ENCODE peak calls at places on chromosome X, in eight cellular contexts. One of them, this sample, is unnamed. For H3K4me1, the result is how much of the 10 kb centered on the place peaks cover.

GRCh38 chrX:82384401-82384800 is 1123.7 kb upstream of the POU3F4 start:
- DNase-seq in effector memory CD4-positive, alpha-beta T cell: no peak
- DNase-seq in uterus: no peak
- DNase-seq in iPS DF 6.9: no peak
- DNase-seq in pancreas: no peak
- DNase-seq in HCT116: no peak
- DNase-seq in mammary epithelial cell: no peak
- DNase-seq in breast epithelium: no peak
- DNase-seq in this sample: no peak

GRCh38 chrX:22800360-22800759 is 199.4 kb upstream of the DDX53 start:
- DNase-seq in mammary epithelial cell: peak
- DNase-seq in uterus: no peak
- DNase-seq in effector memory CD4-positive, alpha-beta T cell: no peak
- DNase-seq in breast epithelium: no peak
- DNase-seq in pancreas: no peak
- DNase-seq in HCT116: no peak
- DNase-seq in iPS DF 6.9: no peak
- DNase-seq in this sample: peak

GRCh38 chrX:43840265-43840664 is 42.0 kb downstream of the MAOB start:
- DNase-seq in iPS DF 6.9: no peak
- DNase-seq in pancreas: no peak
- DNase-seq in HCT116: no peak
- DNase-seq in mammary epithelial cell: no peak
- DNase-seq in uterus: no peak
- DNase-seq in effector memory CD4-positive, alpha-beta T cell: no peak
- DNase-seq in breast epithelium: no peak
- DNase-seq in this sample: no peak

GRCh38 chrX:40205471-40205870 is 107.7 kb upstream of the BCOR start:
- DNase-seq in pancreas: no peak
- DNase-seq in HCT116: no peak
- DNase-seq in mammary epithelial cell: no peak
- DNase-seq in breast epithelium: no peak
- DNase-seq in iPS DF 6.9: no peak
- DNase-seq in effector memory CD4-positive, alpha-beta T cell: no peak
- DNase-seq in uterus: no peak
- DNase-seq in this sample: no peak

GRCh38 chrX:73214366-73215094 is at the start of gene NAP1L2:
- DNase-seq in breast epithelium: no peak
- DNase-seq in uterus: peak
- DNase-seq in HCT116: no peak
- DNase-seq in iPS DF 6.9: peak
- DNase-seq in mammary epithelial cell: peak
- DNase-seq in pancreas: peak
- DNase-seq in effector memory CD4-positive, alpha-beta T cell: peak
- DNase-seq in this sample: peak

GRCh38 chrX:51024106-51024696 is 113.7 kb downstream of the BMP15 start:
- DNase-seq in mammary epithelial cell: no peak
- DNase-seq in uterus: no peak
- DNase-seq in pancreas: no peak
- DNase-seq in breast epithelium: no peak
- DNase-seq in iPS DF 6.9: no peak
- DNase-seq in effector memory CD4-positive, alpha-beta T cell: no peak
- DNase-seq in HCT116: no peak
- DNase-seq in this sample: no peak

GRCh38 chrX:136933617-136934145 is 53.2 kb upstream of the RBMX start:
- DNase-seq in effector memory CD4-positive, alpha-beta T cell: no peak
- DNase-seq in iPS DF 6.9: no peak
- DNase-seq in pancreas: no peak
- DNase-seq in breast epithelium: no peak
- DNase-seq in uterus: peak
- DNase-seq in mammary epithelial cell: no peak
- DNase-seq in HCT116: no peak
- DNase-seq in this sample: no peak

GRCh38 chrX:132068405-132068804 is 45.3 kb downstream of the STK26 start:
- DNase-seq in effector memory CD4-positive, alpha-beta T cell: no peak
- DNase-seq in breast epithelium: no peak
- DNase-seq in HCT116: no peak
- DNase-seq in pancreas: no peak
- DNase-seq in uterus: no peak
- DNase-seq in mammary epithelial cell: peak
- DNase-seq in iPS DF 6.9: no peak
- DNase-seq in this sample: no peak

GRCh38 chrX:110322603-110323002 is 4.7 kb upstream of the AMMECR1 start:
- DNase-seq in effector memory CD4-positive, alpha-beta T cell: no peak
- DNase-seq in pancreas: no peak
- DNase-seq in mammary epithelial cell: no peak
- DNase-seq in iPS DF 6.9: no peak
- DNase-seq in uterus: no peak
- DNase-seq in breast epithelium: no peak
- DNase-seq in HCT116: no peak
- DNase-seq in this sample: no peak

GRCh38 chrX:13110427-13111324 is 66.3 kb upstream of the FAM9C start:
- DNase-seq in pancreas: peak
- DNase-seq in HCT116: peak
- DNase-seq in iPS DF 6.9: no peak
- DNase-seq in mammary epithelial cell: peak
- DNase-seq in uterus: peak
- DNase-seq in breast epithelium: no peak
- DNase-seq in effector memory CD4-positive, alpha-beta T cell: no peak
- DNase-seq in this sample: peak

GRCh38 chrX:129359269-129359668 is 164.0 kb downstream of the SMARCA1 start:
- DNase-seq in uterus: no peak
- DNase-seq in iPS DF 6.9: no peak
- DNase-seq in breast epithelium: no peak
- DNase-seq in effector memory CD4-positive, alpha-beta T cell: no peak
- DNase-seq in mammary epithelial cell: peak
- DNase-seq in pancreas: no peak
- DNase-seq in HCT116: no peak
- DNase-seq in this sample: no peak

GRCh38 chrX:32483534-32484136 is 727.7 kb downstream of the DMD start:
- DNase-seq in uterus: no peak
- DNase-seq in effector memory CD4-positive, alpha-beta T cell: no peak
- DNase-seq in iPS DF 6.9: no peak
- DNase-seq in pancreas: no peak
- DNase-seq in HCT116: no peak
- DNase-seq in breast epithelium: no peak
- DNase-seq in mammary epithelial cell: no peak
- DNase-seq in this sample: no peak

DNA sequence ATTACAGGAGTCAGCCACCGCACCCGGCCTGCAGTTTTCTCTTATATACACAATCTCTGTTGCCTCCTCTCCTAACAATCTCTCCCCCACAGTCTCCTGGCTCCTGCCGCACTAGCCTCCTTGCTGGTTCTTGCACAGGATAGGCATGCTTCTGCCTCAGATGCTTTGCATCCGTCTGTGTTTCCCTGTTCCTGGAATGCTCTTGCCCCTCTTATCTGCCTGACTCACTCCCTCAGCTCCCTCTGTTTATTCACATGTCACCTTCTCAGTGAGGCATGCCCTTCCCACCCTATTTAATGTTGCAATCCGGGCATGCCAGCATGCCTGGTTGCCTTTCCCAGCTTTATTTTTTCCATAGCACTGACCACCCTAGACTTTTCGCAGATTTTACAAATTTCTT is 161.9 kb downstream of the PHF8 start:
- DNase-seq in mammary epithelial cell: no peak
- DNase-seq in HCT116: no peak
- DNase-seq in effector memory CD4-positive, alpha-beta T cell: no peak
- DNase-seq in pancreas: peak
- DNase-seq in breast epithelium: no peak
- DNase-seq in uterus: no peak
- DNase-seq in iPS DF 6.9: no peak
- DNase-seq in this sample: no peak
- H3K27ac ChIP-seq in mammary epithelial cell: no peak
- H3K27ac ChIP-seq in HCT116: no peak
- H3K27ac ChIP-seq in effector memory CD4-positive, alpha-beta T cell: no peak
- H3K27ac ChIP-seq in pancreas: no peak
- H3K27ac ChIP-seq in breast epithelium: no peak
- H3K27ac ChIP-seq in uterus: no peak
- H3K27ac ChIP-seq in iPS DF 6.9: no peak
- H3K27ac ChIP-seq in this sample: no peak

DNA sequence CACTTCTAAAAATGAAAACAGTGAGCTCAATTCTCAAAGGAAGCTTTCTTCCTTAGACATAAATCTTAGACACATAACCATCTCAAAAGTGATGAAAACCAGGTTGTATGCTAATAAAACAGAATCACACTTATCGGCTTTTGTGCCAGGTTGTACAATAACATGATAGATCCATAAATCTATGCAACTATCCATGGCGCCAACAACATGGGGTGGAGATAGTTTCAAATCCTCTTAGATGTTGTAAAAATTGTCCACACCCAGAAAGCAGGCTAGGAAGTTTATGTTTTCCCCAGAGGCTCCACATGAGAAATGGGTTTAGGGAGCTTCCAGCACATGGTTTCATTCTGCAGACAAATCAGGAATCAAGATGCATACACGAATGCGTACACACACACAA is 165.3 kb upstream of the MAP3K15 start:
- DNase-seq in uterus: no peak
- DNase-seq in breast epithelium: no peak
- DNase-seq in effector memory CD4-positive, alpha-beta T cell: no peak
- DNase-seq in iPS DF 6.9: no peak
- DNase-seq in pancreas: no peak
- DNase-seq in HCT116: no peak
- DNase-seq in mammary epithelial cell: no peak
- DNase-seq in this sample: no peak
- H3K4me1 ChIP-seq in uterus: under half
- H3K4me1 ChIP-seq in breast epithelium: under half
- H3K4me1 ChIP-seq in effector memory CD4-positive, alpha-beta T cell: under half
- H3K4me1 ChIP-seq in iPS DF 6.9: under half
- H3K4me1 ChIP-seq in pancreas: under half
- H3K4me1 ChIP-seq in HCT116: under half
- H3K4me1 ChIP-seq in mammary epithelial cell: under half
- H3K4me1 ChIP-seq in this sample: under half

GRCh38 chrX:23904096-23904495 is 3.6 kb downstream of the APOO start:
- DNase-seq in iPS DF 6.9: no peak
- DNase-seq in mammary epithelial cell: peak
- DNase-seq in uterus: no peak
- DNase-seq in breast epithelium: no peak
- DNase-seq in HCT116: no peak
- DNase-seq in pancreas: no peak
- DNase-seq in effector memory CD4-positive, alpha-beta T cell: no peak
- DNase-seq in this sample: no peak
- H3K27ac ChIP-seq in iPS DF 6.9: no peak
- H3K27ac ChIP-seq in mammary epithelial cell: no peak
- H3K27ac ChIP-seq in uterus: no peak
- H3K27ac ChIP-seq in breast epithelium: no peak
- H3K27ac ChIP-seq in HCT116: no peak
- H3K27ac ChIP-seq in pancreas: no peak
- H3K27ac ChIP-seq in effector memory CD4-positive, alpha-beta T cell: no peak
- H3K27ac ChIP-seq in this sample: peak

GRCh38 chrX:2710041-2710471 is 19.0 kb downstream of the CD99 start:
- DNase-seq in HCT116: peak
- DNase-seq in mammary epithelial cell: peak
- DNase-seq in breast epithelium: no peak
- DNase-seq in uterus: no peak
- DNase-seq in effector memory CD4-positive, alpha-beta T cell: no peak
- DNase-seq in pancreas: no peak
- DNase-seq in iPS DF 6.9: no peak
- DNase-seq in this sample: no peak
- H3K4me1 ChIP-seq in HCT116: under half
- H3K4me1 ChIP-seq in mammary epithelial cell: under half
- H3K4me1 ChIP-seq in breast epithelium: under half
- H3K4me1 ChIP-seq in uterus: under half
- H3K4me1 ChIP-seq in effector memory CD4-positive, alpha-beta T cell: under half
- H3K4me1 ChIP-seq in pancreas: under half
- H3K4me1 ChIP-seq in iPS DF 6.9: under half
- H3K4me1 ChIP-seq in this sample: half or more

GRCh38 chrX:78514852-78515251 is 144.3 kb downstream of the RTL3 start:
- DNase-seq in mammary epithelial cell: peak
- DNase-seq in pancreas: no peak
- DNase-seq in HCT116: no peak
- DNase-seq in effector memory CD4-positive, alpha-beta T cell: no peak
- DNase-seq in iPS DF 6.9: peak
- DNase-seq in breast epithelium: no peak
- DNase-seq in uterus: no peak
- DNase-seq in this sample: no peak

GRCh38 chrX:78517124-78517523 is 142.0 kb downstream of the RTL3 start:
- DNase-seq in breast epithelium: no peak
- DNase-seq in HCT116: no peak
- DNase-seq in pancreas: no peak
- DNase-seq in effector memory CD4-positive, alpha-beta T cell: peak
- DNase-seq in iPS DF 6.9: no peak
- DNase-seq in uterus: no peak
- DNase-seq in mammary epithelial cell: peak
- DNase-seq in this sample: no peak

DNA sequence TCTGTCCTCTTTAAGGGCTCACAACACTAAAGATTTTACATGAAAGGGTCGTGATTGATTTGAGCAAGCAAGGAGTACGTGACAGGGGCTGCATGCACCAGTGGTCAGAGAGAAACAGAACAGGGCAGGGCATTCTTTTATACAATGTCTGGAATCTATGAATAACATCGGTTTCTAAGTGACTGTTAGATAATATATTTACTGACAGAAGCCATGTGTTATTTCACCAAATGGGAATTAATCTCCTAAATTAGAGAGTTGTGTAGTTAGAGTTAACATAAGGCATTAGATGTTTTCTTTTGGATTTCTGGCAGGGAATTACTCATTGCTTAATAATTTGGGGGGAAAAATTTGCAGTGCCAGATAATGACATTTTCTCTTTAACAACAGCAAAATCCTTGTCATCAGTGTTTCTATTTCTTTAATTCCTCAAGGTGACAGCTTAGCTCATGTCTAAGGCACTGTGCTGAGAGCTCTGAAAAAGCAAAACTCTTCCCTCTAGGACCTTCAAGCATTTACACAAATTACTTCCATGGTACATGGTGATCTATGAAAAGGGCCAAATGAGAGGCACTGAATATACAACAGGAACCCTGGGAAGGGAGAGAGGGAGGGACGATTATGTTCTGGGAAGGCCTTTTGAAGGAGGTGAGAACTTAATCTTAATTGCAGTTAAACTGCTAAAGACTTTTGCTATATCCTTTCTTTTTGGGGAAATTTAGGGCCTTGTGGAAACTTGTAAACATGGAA is 145.0 kb downstream of the RTL3 start:
- DNase-seq in breast epithelium: no peak
- DNase-seq in iPS DF 6.9: no peak
- DNase-seq in uterus: no peak
- DNase-seq in pancreas: no peak
- DNase-seq in effector memory CD4-positive, alpha-beta T cell: no peak
- DNase-seq in HCT116: no peak
- DNase-seq in mammary epithelial cell: no peak
- DNase-seq in this sample: no peak
- H3K27ac ChIP-seq in breast epithelium: no peak
- H3K27ac ChIP-seq in iPS DF 6.9: no peak
- H3K27ac ChIP-seq in uterus: no peak
- H3K27ac ChIP-seq in pancreas: no peak
- H3K27ac ChIP-seq in effector memory CD4-positive, alpha-beta T cell: no peak
- H3K27ac ChIP-seq in HCT116: no peak
- H3K27ac ChIP-seq in mammary epithelial cell: no peak
- H3K27ac ChIP-seq in this sample: no peak